ENCODE peak calls at places on chromosomes 11 and 22, in four cellular contexts. D, E, F and Z are unnamed samples.

GRCh38 chr11:64271339-64272132 is 12.9 kb downstream of the BAD start:
- DNase-seq in E (peak), F (peak), D (peak), Z (peak)

GRCh38 chr11:6925636-6926207 is 504 bp upstream of the ZNF215 start:
- DNase-seq in F (peak), D (no peak), E (no peak), Z (no peak)

GRCh38 chr11:78672850-78673641 is 98.4 kb upstream of the NARS2 start:
- DNase-seq in D (no peak), F (no peak), E (no peak), Z (no peak)

GRCh38 chr11:121500275-121500674 is 47.5 kb upstream of the SORL1-AS1 start:
- DNase-seq in F (no peak), D (no peak), E (no peak), Z (no peak)

GRCh38 chr11:66842896-66843775 is at the start of gene RCE1:
- DNase-seq in D (peak), E (peak), F (peak), Z (peak)

GRCh38 chr22:44728761-44729261 is 23.6 kb upstream of the ARHGAP8 start:
- DNase-seq in F (no peak), D (peak), E (peak), Z (no peak)

GRCh38 chr22:30290679-30291333 is 1.5 kb upstream of the CASTOR1 start:
- DNase-seq in F (peak), D (peak), E (peak), Z (no peak)

GRCh38 chr11:1303196-1303821 is 6.1 kb downstream of the TOLLIP start:
- DNase-seq in D (no peak), F (peak), E (peak), Z (no peak)

GRCh38 chr11:109783017-109783416 is 310.2 kb upstream of the ZC3H12C start:
- DNase-seq in D (no peak), E (no peak), F (no peak), Z (no peak)

GRCh38 chr22:30195245-30196140 is 51.1 kb downstream of the LIF start:
- DNase-seq in D (no peak), E (no peak), F (no peak), Z (no peak)

GRCh38 chr11:60767388-60767811 is 10.7 kb downstream of the MS4A15 start:
- DNase-seq in F (peak), D (no peak), E (no peak), Z (no peak)

GRCh38 chr11:68449951-68450350 is 10.6 kb upstream of the PPP6R3 start:
- DNase-seq in D (no peak), F (no peak), E (no peak), Z (no peak)

GRCh38 chr11:77208535-77208934 is 80.5 kb downstream of the MYO7A start:
- DNase-seq in D (no peak), E (no peak), F (no peak), Z (no peak)

GRCh38 chr11:131886201-131886600 is 515.8 kb downstream of the NTM start:
- DNase-seq in E (no peak), D (no peak), F (no peak), Z (no peak)

GRCh38 chr11:128182844-128183243 is 404.5 kb downstream of the ETS1 start:
- DNase-seq in F (no peak), D (no peak), E (no peak), Z (no peak)

GRCh38 chr11:110529043-110529442 is 99.3 kb downstream of the FDX1 start:
- DNase-seq in D (no peak), F (no peak), E (peak), Z (no peak)

GRCh38 chr11:66454253-66454652 is 12.5 kb upstream of the PELI3 start:
- DNase-seq in E (peak), D (no peak), F (no peak), Z (no peak)

GRCh38 chr22:19291580-19292261 is at the start of gene CLTCL1:
- DNase-seq in E (no peak), D (peak), F (peak), Z (no peak)

GRCh38 chr11:60594998-60595637 is 79.9 kb downstream of the MS4A13 start:
- DNase-seq in F (no peak), E (no peak), D (no peak), Z (no peak)

GRCh38 chr11:116499396-116500001 is 273.3 kb downstream of the BUD13 start:
- DNase-seq in D (peak), E (no peak), F (peak), Z (no peak)

GRCh38 chr11:5362017-5362625 is 10.8 kb downstream of the OR51B6 start:
- DNase-seq in D (no peak), F (no peak), E (no peak), Z (no peak)

GRCh38 chr11:131906963-131907362 is 536.5 kb downstream of the NTM start:
- DNase-seq in E (no peak), D (no peak), F (no peak), Z (no peak)

GRCh38 chr11:37657645-37658044 is 1059.6 kb upstream of the RAG2 start:
- DNase-seq in F (no peak), E (no peak), D (no peak), Z (no peak)

GRCh38 chr22:45830531-45831245 is 146.3 kb downstream of the WNT7B start:
- DNase-seq in F (no peak), D (no peak), E (no peak), Z (no peak)

GRCh38 chr11:2584812-2585565 is 114.8 kb downstream of the KCNQ1OT1 start:
- DNase-seq in F (peak), D (peak), E (no peak), Z (no peak)

GRCh38 chr11:62409831-62410230 is 9.0 kb upstream of the SCGB1A1 start:
- DNase-seq in F (no peak), E (no peak), D (no peak), Z (no peak)

GRCh38 chr11:2296913-2297622 is 4.7 kb downstream of the C11orf21 start:
- DNase-seq in F (peak), D (peak), E (no peak), Z (no peak)

GRCh38 chr11:59601788-59602187 is 13.8 kb downstream of the OSBP start:
- DNase-seq in F (no peak), D (no peak), E (no peak), Z (no peak)

GRCh38 chr11:12706531-12707499 is 32.6 kb downstream of the TEAD1 start:
- DNase-seq in D (peak), F (no peak), E (no peak), Z (no peak)

GRCh38 chr22:49609207-49609876 is 218.3 kb downstream of the BRD1 start:
- DNase-seq in F (no peak), D (no peak), E (no peak), Z (no peak)

GRCh38 chr11:355581-356458 is 13.5 kb upstream of the B4GALNT4 start:
- DNase-seq in E (no peak), D (peak), F (peak), Z (peak)

GRCh38 chr11:24457985-24458384 is 38.9 kb upstream of the LUZP2 start:
- DNase-seq in F (no peak), D (no peak), E (no peak), Z (no peak)

GRCh38 chr22:17117400-17117799 is 3.8 kb downstream of the TMEM121B start:
- DNase-seq in D (no peak), F (no peak), E (no peak), Z (no peak)